ENCODE peak calls at places on chromosomes 16 and 17, in eight cellular contexts. K, A, U, H, R, I, V and Q are unnamed samples.

GRCh38 chr17:9218068-9218635 is 196.8 kb downstream of the NTN1 start:
- DNase-seq in K (no peak), A (no peak), U (no peak), H (no peak), R (no peak), I (no peak), V (no peak), Q (no peak)

GRCh38 chr16:65116216-65116615 is 5.6 kb downstream of the CDH11 start:
- DNase-seq in K (no peak), A (no peak), U (no peak), H (no peak), R (no peak), I (no peak), V (no peak), Q (no peak)

GRCh38 chr16:85090166-85090565 is 22.1 kb downstream of the CIBAR2 start:
- DNase-seq in K (no peak), A (no peak), U (peak), H (no peak), R (peak), I (no peak), V (peak), Q (no peak)

GRCh38 chr16:66878067-66878466 is 2.2 kb upstream of the PDP2 start:
- DNase-seq in K (no peak), A (no peak), U (no peak), H (no peak), R (no peak), I (no peak), V (no peak), Q (no peak)

GRCh38 chr16:10031955-10032354 is 150.3 kb downstream of the GRIN2A start:
- DNase-seq in K (no peak), A (no peak), U (no peak), H (no peak), R (no peak), I (no peak), V (no peak), Q (no peak)

GRCh38 chr16:87465306-87465705 is 27.5 kb downstream of the ZCCHC14 start:
- DNase-seq in K (no peak), A (peak), U (peak), H (no peak), R (peak), I (no peak), V (peak), Q (no peak)

GRCh38 chr17:17119533-17119932 is 77.3 kb downstream of the MPRIP start:
- DNase-seq in K (peak), A (no peak), U (peak), H (no peak), R (peak), I (no peak), V (peak), Q (no peak)

GRCh38 chr16:55815320-55815719 is 17.6 kb downstream of the CES1 start:
- DNase-seq in K (no peak), A (no peak), U (no peak), H (no peak), R (no peak), I (no peak), V (no peak), Q (peak)

GRCh38 chr17:75047398-75048098 is 523 bp downstream of the KCTD2 start:
- DNase-seq in K (no peak), A (no peak), U (no peak), H (no peak), R (no peak), I (no peak), V (no peak), Q (peak)

GRCh38 chr17:15000661-15001060 is 264.5 kb downstream of the PMP22 start:
- DNase-seq in K (no peak), A (no peak), U (no peak), H (no peak), R (peak), I (no peak), V (no peak), Q (no peak)

GRCh38 chr16:46918905-46919792 is 35.0 kb downstream of the GPT2 start:
- DNase-seq in K (no peak), A (no peak), U (no peak), H (no peak), R (no peak), I (no peak), V (no peak), Q (peak)

GRCh38 chr17:13562271-13562800 is 39.4 kb downstream of the HS3ST3A1 start:
- DNase-seq in K (no peak), A (peak), U (peak), H (peak), R (peak), I (no peak), V (peak), Q (no peak)

GRCh38 chr16:71423016-71423415 is 18.8 kb downstream of the TLE7 start:
- DNase-seq in K (no peak), A (no peak), U (no peak), H (no peak), R (no peak), I (no peak), V (no peak), Q (no peak)

GRCh38 chr17:56392274-56392673 is 201.2 kb upstream of the NOG start:
- DNase-seq in K (no peak), A (no peak), U (no peak), H (no peak), R (no peak), I (no peak), V (no peak), Q (no peak)

GRCh38 chr17:10737168-10737622 is 7.4 kb upstream of the TMEM220 start:
- DNase-seq in K (peak), A (no peak), U (peak), H (no peak), R (peak), I (no peak), V (peak), Q (peak)

GRCh38 chr16:15682105-15682570 is 32.1 kb downstream of the NDE1 start:
- DNase-seq in K (peak), A (no peak), U (peak), H (peak), R (peak), I (no peak), V (peak), Q (no peak)

GRCh38 chr17:78379134-78379497 is 667 bp downstream of the PGS1 start:
- DNase-seq in K (no peak), A (no peak), U (peak), H (no peak), R (peak), I (no peak), V (peak), Q (no peak)